ENCODE peak calls at places on chromosomes 13 and 19, in eight cellular contexts. Z, V, L, X, N, K, D and B are unnamed samples.

GRCh38 chr13:51246005-51246404 is 23.8 kb downstream of the FAM124A start:
- DNase-seq in Z (no peak), V (no peak), L (no peak), X (no peak), N (peak; percentile 10), K (no peak), D (no peak), B (no peak)

GRCh38 chr19:16117594-16118033 is 5.9 kb downstream of the RAB8A start:
- DNase-seq in Z (no peak), V (no peak), L (no peak), X (no peak), N (no peak), K (no peak), D (no peak), B (no peak)

GRCh38 chr13:114272977-114273376 is 8.4 kb upstream of the UPF3A start:
- DNase-seq in Z (no peak), V (no peak), L (no peak), X (no peak), N (no peak), K (no peak), D (no peak), B (no peak)

GRCh38 chr19:37719111-37719926 is at the start of gene ZNF607:
- DNase-seq in Z (peak; percentile 88), V (peak; percentile 83), L (peak; percentile 57), X (peak; percentile 85), N (peak; percentile 98), K (peak; percentile 92), D (peak; percentile 91), B (peak; percentile 93)

GRCh38 chr19:37876047-37876446 is 30.3 kb downstream of the WDR87 start:
- DNase-seq in Z (no peak), V (no peak), L (no peak), X (no peak), N (no peak), K (no peak), D (no peak), B (no peak)

GRCh38 chr13:113623491-113624234 is 34.3 kb downstream of the ATP4B start:
- DNase-seq in Z (peak; percentile 13), V (no peak), L (no peak), X (peak; percentile 38), N (no peak), K (no peak), D (no peak), B (peak; percentile 46)

GRCh38 chr19:4069331-4069959 is 2.7 kb upstream of the ZBTB7A start:
- DNase-seq in Z (no peak), V (peak; percentile 59), L (no peak), X (no peak), N (no peak), K (no peak), D (no peak), B (peak; percentile 80)

GRCh38 chr19:48737360-48737998 is 2.9 kb downstream of the RASIP1 start:
- DNase-seq in Z (no peak), V (no peak), L (no peak), X (no peak), N (peak; percentile 11), K (no peak), D (peak; percentile 84), B (no peak)

GRCh38 chr19:45952691-45953505 is 20.8 kb downstream of the NOVA2 start:
- DNase-seq in Z (peak; percentile 40), V (no peak), L (no peak), X (no peak), N (peak; percentile 98), K (peak; percentile 68), D (peak; percentile 37), B (peak; percentile 86)